ENCODE peak calls at places on chromosomes 13 and 19, in eight cellular contexts. One of them, this sample, is unnamed.
A peak's percentile ranks its signal among the peaks of the same experiment; 100 is the strongest.

GRCh38 chr13:72555601-72556000 is 171.8 kb downstream of the MZT1 start:
- DNase-seq in CD8-positive, alpha-beta memory T cell: no peak
- DNase-seq in uterus: no peak
- DNase-seq in CD4-positive, CD25-positive, alpha-beta regulatory T cell: no peak
- DNase-seq in tibial artery: no peak
- DNase-seq in tibial nerve: no peak
- DNase-seq in ovary: no peak
- DNase-seq in SJSA1: no peak
- DNase-seq in this sample: no peak

GRCh38 chr13:40386586-40386985 is 279.9 kb downstream of the FOXO1 start:
- DNase-seq in tibial nerve: no peak
- DNase-seq in uterus: no peak
- DNase-seq in ovary: no peak
- DNase-seq in SJSA1: no peak
- DNase-seq in CD4-positive, CD25-positive, alpha-beta regulatory T cell: no peak
- DNase-seq in CD8-positive, alpha-beta memory T cell: no peak
- DNase-seq in tibial artery: no peak
- DNase-seq in this sample: no peak

GRCh38 chr19:32902448-32902847 is 32.9 kb upstream of the SLC7A9 start:
- DNase-seq in ovary: no peak
- DNase-seq in uterus: no peak
- DNase-seq in CD4-positive, CD25-positive, alpha-beta regulatory T cell: no peak
- DNase-seq in tibial nerve: no peak
- DNase-seq in CD8-positive, alpha-beta memory T cell: no peak
- DNase-seq in tibial artery: no peak
- DNase-seq in SJSA1: no peak
- DNase-seq in this sample: no peak

GRCh38 chr19:50384685-50385535 is 763 bp downstream of the POLD1 start:
- DNase-seq in CD4-positive, CD25-positive, alpha-beta regulatory T cell: no peak
- DNase-seq in SJSA1: peak; percentile 35
- DNase-seq in CD8-positive, alpha-beta memory T cell: no peak
- DNase-seq in tibial nerve: no peak
- DNase-seq in uterus: no peak
- DNase-seq in tibial artery: no peak
- DNase-seq in ovary: no peak
- DNase-seq in this sample: no peak

GRCh38 chr19:47742636-47743035 is 2.7 kb upstream of the NOP53 start:
- DNase-seq in CD4-positive, CD25-positive, alpha-beta regulatory T cell: no peak
- DNase-seq in SJSA1: no peak
- DNase-seq in tibial artery: no peak
- DNase-seq in uterus: no peak
- DNase-seq in CD8-positive, alpha-beta memory T cell: no peak
- DNase-seq in tibial nerve: no peak
- DNase-seq in ovary: no peak
- DNase-seq in this sample: no peak

GRCh38 chr13:25732146-25732865 is 319.5 kb downstream of the SHISA2 start:
- DNase-seq in tibial nerve: no peak
- DNase-seq in uterus: no peak
- DNase-seq in CD8-positive, alpha-beta memory T cell: no peak
- DNase-seq in ovary: no peak
- DNase-seq in SJSA1: no peak
- DNase-seq in tibial artery: no peak
- DNase-seq in CD4-positive, CD25-positive, alpha-beta regulatory T cell: no peak
- DNase-seq in this sample: no peak

GRCh38 chr19:37329686-37330085 is 41.2 kb upstream of the ZNF527 start:
- DNase-seq in ovary: no peak
- DNase-seq in tibial nerve: no peak
- DNase-seq in SJSA1: no peak
- DNase-seq in CD4-positive, CD25-positive, alpha-beta regulatory T cell: no peak
- DNase-seq in CD8-positive, alpha-beta memory T cell: no peak
- DNase-seq in tibial artery: no peak
- DNase-seq in uterus: no peak
- DNase-seq in this sample: no peak

GRCh38 chr19:29328586-29328985 is 115.6 kb upstream of the UQCRFS1 start:
- DNase-seq in ovary: no peak
- DNase-seq in uterus: no peak
- DNase-seq in CD4-positive, CD25-positive, alpha-beta regulatory T cell: no peak
- DNase-seq in tibial artery: no peak
- DNase-seq in CD8-positive, alpha-beta memory T cell: no peak
- DNase-seq in tibial nerve: no peak
- DNase-seq in SJSA1: no peak
- DNase-seq in this sample: no peak

GRCh38 chr19:30653646-30654386 is 281.6 kb downstream of the ZNF536 start:
- DNase-seq in CD4-positive, CD25-positive, alpha-beta regulatory T cell: no peak
- DNase-seq in tibial nerve: no peak
- DNase-seq in uterus: no peak
- DNase-seq in SJSA1: no peak
- DNase-seq in ovary: no peak
- DNase-seq in CD8-positive, alpha-beta memory T cell: no peak
- DNase-seq in tibial artery: no peak
- DNase-seq in this sample: no peak

GRCh38 chr19:55092423-55093318 is 17.0 kb downstream of the EPS8L1 start:
- DNase-seq in CD8-positive, alpha-beta memory T cell: no peak
- DNase-seq in SJSA1: no peak
- DNase-seq in CD4-positive, CD25-positive, alpha-beta regulatory T cell: no peak
- DNase-seq in uterus: no peak
- DNase-seq in ovary: no peak
- DNase-seq in tibial nerve: no peak
- DNase-seq in tibial artery: no peak
- DNase-seq in this sample: no peak

GRCh38 chr13:49113526-49114286 is 106.4 kb upstream of the MLNR start:
- DNase-seq in ovary: no peak
- DNase-seq in CD8-positive, alpha-beta memory T cell: no peak
- DNase-seq in uterus: no peak
- DNase-seq in tibial nerve: no peak
- DNase-seq in tibial artery: no peak
- DNase-seq in SJSA1: peak; percentile 53
- DNase-seq in CD4-positive, CD25-positive, alpha-beta regulatory T cell: peak; percentile 11
- DNase-seq in this sample: no peak

GRCh38 chr13:26956532-26957142 is 196.1 kb upstream of the GPR12 start:
- DNase-seq in SJSA1: no peak
- DNase-seq in uterus: no peak
- DNase-seq in CD8-positive, alpha-beta memory T cell: no peak
- DNase-seq in CD4-positive, CD25-positive, alpha-beta regulatory T cell: no peak
- DNase-seq in tibial artery: no peak
- DNase-seq in ovary: no peak
- DNase-seq in tibial nerve: no peak
- DNase-seq in this sample: peak; percentile 22

GRCh38 chr13:44048326-44048725 is 168.6 kb downstream of the LACC1 start:
- DNase-seq in tibial artery: no peak
- DNase-seq in CD4-positive, CD25-positive, alpha-beta regulatory T cell: no peak
- DNase-seq in SJSA1: no peak
- DNase-seq in ovary: no peak
- DNase-seq in tibial nerve: no peak
- DNase-seq in CD8-positive, alpha-beta memory T cell: no peak
- DNase-seq in uterus: no peak
- DNase-seq in this sample: no peak

GRCh38 chr13:52158629-52159158 is 703 bp downstream of the NEK3 start:
- DNase-seq in tibial artery: peak; percentile 45
- DNase-seq in CD4-positive, CD25-positive, alpha-beta regulatory T cell: peak; percentile 40
- DNase-seq in tibial nerve: no peak
- DNase-seq in uterus: peak; percentile 33
- DNase-seq in ovary: peak; percentile 36
- DNase-seq in CD8-positive, alpha-beta memory T cell: no peak
- DNase-seq in SJSA1: no peak
- DNase-seq in this sample: peak; percentile 17

GRCh38 chr19:491146-491741 is 5.0 kb upstream of the MADCAM1 start:
- DNase-seq in SJSA1: no peak
- DNase-seq in ovary: no peak
- DNase-seq in CD4-positive, CD25-positive, alpha-beta regulatory T cell: no peak
- DNase-seq in tibial nerve: no peak
- DNase-seq in uterus: no peak
- DNase-seq in tibial artery: no peak
- DNase-seq in CD8-positive, alpha-beta memory T cell: peak; percentile 17
- DNase-seq in this sample: peak; percentile 23

GRCh38 chr13:50403311-50403710 is 388.1 kb downstream of the KCNRG start:
- DNase-seq in tibial nerve: no peak
- DNase-seq in uterus: no peak
- DNase-seq in CD8-positive, alpha-beta memory T cell: no peak
- DNase-seq in tibial artery: no peak
- DNase-seq in ovary: no peak
- DNase-seq in CD4-positive, CD25-positive, alpha-beta regulatory T cell: no peak
- DNase-seq in SJSA1: no peak
- DNase-seq in this sample: no peak

GRCh38 chr13:93151277-93151676 is 75.3 kb upstream of the GPC6 start:
- DNase-seq in CD4-positive, CD25-positive, alpha-beta regulatory T cell: no peak
- DNase-seq in tibial nerve: no peak
- DNase-seq in tibial artery: no peak
- DNase-seq in uterus: no peak
- DNase-seq in CD8-positive, alpha-beta memory T cell: no peak
- DNase-seq in SJSA1: no peak
- DNase-seq in ovary: no peak
- DNase-seq in this sample: no peak

GRCh38 chr13:63463782-63464610 is 2048.3 kb upstream of the PCDH20 start:
- DNase-seq in uterus: no peak
- DNase-seq in CD4-positive, CD25-positive, alpha-beta regulatory T cell: no peak
- DNase-seq in ovary: no peak
- DNase-seq in tibial nerve: no peak
- DNase-seq in SJSA1: no peak
- DNase-seq in tibial artery: no peak
- DNase-seq in CD8-positive, alpha-beta memory T cell: no peak
- DNase-seq in this sample: no peak

DNA sequence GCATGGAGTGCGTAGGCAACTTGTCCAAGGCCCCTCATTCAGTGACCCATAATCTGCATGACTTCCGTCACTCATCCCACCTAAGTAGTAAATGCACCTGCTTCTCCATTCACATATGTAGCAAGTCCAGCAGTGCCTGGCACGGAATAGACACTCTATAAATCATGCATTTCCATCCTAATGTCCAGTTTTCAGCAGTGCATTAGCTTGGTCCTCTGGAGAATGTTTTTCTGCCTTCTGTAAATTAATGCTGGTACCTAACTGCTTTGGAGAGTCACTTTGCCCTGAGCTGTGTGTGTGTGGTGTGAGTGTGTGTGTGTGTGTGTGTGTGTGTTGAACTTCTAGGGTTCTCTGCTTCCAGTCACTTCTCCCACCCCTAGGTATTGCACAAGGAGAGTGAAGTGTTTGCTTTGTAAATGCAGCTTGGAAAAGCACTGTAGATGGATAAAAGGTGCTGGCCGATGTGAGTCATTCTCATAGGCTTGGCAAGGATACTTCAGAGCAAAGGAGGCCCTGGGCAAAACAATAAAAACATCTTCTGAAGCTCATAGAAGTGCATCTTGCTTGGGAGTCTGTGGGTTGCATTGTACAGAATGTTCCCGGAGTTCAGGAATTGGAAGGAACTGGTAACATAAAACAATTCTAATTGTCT is 181.8 kb downstream of the KATNAL1 start:
- DNase-seq in ovary: peak; percentile 70
- DNase-seq in SJSA1: peak; percentile 18
- DNase-seq in CD8-positive, alpha-beta memory T cell: no peak
- DNase-seq in CD4-positive, CD25-positive, alpha-beta regulatory T cell: no peak
- DNase-seq in tibial nerve: no peak
- DNase-seq in uterus: peak; percentile 92
- DNase-seq in tibial artery: no peak
- DNase-seq in this sample: peak; percentile 22
- H3K27ac ChIP-seq in ovary: no peak overlapping the region
- H3K27ac ChIP-seq in SJSA1: no peak overlapping the region
- H3K27ac ChIP-seq in CD8-positive, alpha-beta memory T cell: no peak overlapping the region
- H3K27ac ChIP-seq in CD4-positive, CD25-positive, alpha-beta regulatory T cell: no peak overlapping the region
- H3K27ac ChIP-seq in tibial nerve: peak overlapping the region; percentile 73
- H3K27ac ChIP-seq in uterus: peak overlapping the region; percentile 89
- H3K27ac ChIP-seq in tibial artery: no peak overlapping the region
- H3K27ac ChIP-seq in this sample: no peak overlapping the region

DNA sequence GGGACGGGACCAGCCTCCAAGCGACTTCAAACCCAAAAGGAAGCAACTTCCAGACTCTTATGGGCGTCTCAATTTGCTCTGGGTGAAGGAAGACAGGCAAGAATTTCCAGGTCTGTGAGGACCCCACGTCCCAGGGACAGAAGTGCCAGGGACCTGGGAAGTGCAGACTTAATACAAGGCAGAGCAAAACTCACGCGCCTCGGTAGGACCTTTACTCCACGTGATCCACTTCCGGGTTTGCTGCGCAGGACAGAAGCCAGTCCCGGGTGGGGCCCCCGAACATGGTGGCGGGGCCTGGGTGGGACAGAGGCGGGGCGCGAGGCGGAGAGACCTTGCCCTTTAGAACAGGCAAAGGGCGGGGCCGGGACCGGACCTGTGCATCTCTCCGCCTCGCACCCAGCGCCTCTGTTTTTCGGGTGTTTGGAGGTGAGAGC is 9.3 kb downstream of the ZNF611 start:
- DNase-seq in tibial artery: no peak
- DNase-seq in SJSA1: no peak
- DNase-seq in CD8-positive, alpha-beta memory T cell: no peak
- DNase-seq in tibial nerve: no peak
- DNase-seq in CD4-positive, CD25-positive, alpha-beta regulatory T cell: no peak
- DNase-seq in ovary: no peak
- DNase-seq in uterus: no peak
- DNase-seq in this sample: no peak
- H3K36me3 ChIP-seq in tibial artery: peaks cover 56% of the 10 kb centered on the region
- H3K36me3 ChIP-seq in SJSA1: peaks cover 9% of the 10 kb centered on the region
- H3K36me3 ChIP-seq in CD8-positive, alpha-beta memory T cell: peaks cover 25% of the 10 kb centered on the region
- H3K36me3 ChIP-seq in tibial nerve: peaks cover 7% of the 10 kb centered on the region
- H3K36me3 ChIP-seq in CD4-positive, CD25-positive, alpha-beta regulatory T cell: peaks cover 46% of the 10 kb centered on the region
- H3K36me3 ChIP-seq in ovary: no peaks in the 10 kb centered on the region
- H3K36me3 ChIP-seq in uterus: no peaks in the 10 kb centered on the region
- H3K36me3 ChIP-seq in this sample: peaks cover 10% of the 10 kb centered on the region

GRCh38 chr13:24172071-24172470 is 11.6 kb downstream of the SPATA13 start:
- DNase-seq in uterus: no peak
- DNase-seq in CD4-positive, CD25-positive, alpha-beta regulatory T cell: no peak
- DNase-seq in CD8-positive, alpha-beta memory T cell: no peak
- DNase-seq in tibial artery: no peak
- DNase-seq in ovary: no peak
- DNase-seq in tibial nerve: no peak
- DNase-seq in SJSA1: no peak
- DNase-seq in this sample: no peak

GRCh38 chr13:24168392-24168750 is 7.9 kb downstream of the SPATA13 start:
- DNase-seq in uterus: no peak
- DNase-seq in tibial artery: no peak
- DNase-seq in CD8-positive, alpha-beta memory T cell: no peak
- DNase-seq in tibial nerve: no peak
- DNase-seq in ovary: no peak
- DNase-seq in SJSA1: no peak
- DNase-seq in CD4-positive, CD25-positive, alpha-beta regulatory T cell: no peak
- DNase-seq in this sample: no peak

GRCh38 chr13:24165746-24166145 is 5.2 kb downstream of the SPATA13 start:
- DNase-seq in tibial artery: no peak
- DNase-seq in uterus: no peak
- DNase-seq in ovary: no peak
- DNase-seq in tibial nerve: no peak
- DNase-seq in CD8-positive, alpha-beta memory T cell: no peak
- DNase-seq in SJSA1: no peak
- DNase-seq in CD4-positive, CD25-positive, alpha-beta regulatory T cell: no peak
- DNase-seq in this sample: no peak

GRCh38 chr13:24168980-24169379 is 8.5 kb downstream of the SPATA13 start:
- DNase-seq in CD8-positive, alpha-beta memory T cell: no peak
- DNase-seq in tibial nerve: no peak
- DNase-seq in SJSA1: no peak
- DNase-seq in ovary: no peak
- DNase-seq in tibial artery: no peak
- DNase-seq in uterus: no peak
- DNase-seq in CD4-positive, CD25-positive, alpha-beta regulatory T cell: no peak
- DNase-seq in this sample: peak; percentile 74

GRCh38 chr13:24167666-24168391 is 7.3 kb downstream of the SPATA13 start:
- DNase-seq in tibial artery: no peak
- DNase-seq in CD8-positive, alpha-beta memory T cell: no peak
- DNase-seq in tibial nerve: no peak
- DNase-seq in ovary: no peak
- DNase-seq in uterus: no peak
- DNase-seq in CD4-positive, CD25-positive, alpha-beta regulatory T cell: no peak
- DNase-seq in SJSA1: no peak
- DNase-seq in this sample: no peak
- H3K27ac ChIP-seq in tibial artery: no peak overlapping the region
- H3K27ac ChIP-seq in CD8-positive, alpha-beta memory T cell: no peak overlapping the region
- H3K27ac ChIP-seq in tibial nerve: peak overlapping the region; percentile 88
- H3K27ac ChIP-seq in ovary: peak overlapping the region; percentile 69
- H3K27ac ChIP-seq in uterus: peak overlapping the region; percentile 44
- H3K27ac ChIP-seq in CD4-positive, CD25-positive, alpha-beta regulatory T cell: no peak overlapping the region
- H3K27ac ChIP-seq in SJSA1: peak overlapping the region; percentile 22
- H3K27ac ChIP-seq in this sample: peak overlapping the region; percentile 87

GRCh38 chr13:111284579-111284978 is 35.9 kb upstream of the TEX29 start:
- DNase-seq in uterus: no peak
- DNase-seq in SJSA1: no peak
- DNase-seq in ovary: no peak
- DNase-seq in CD8-positive, alpha-beta memory T cell: no peak
- DNase-seq in tibial nerve: no peak
- DNase-seq in CD4-positive, CD25-positive, alpha-beta regulatory T cell: no peak
- DNase-seq in tibial artery: no peak
- DNase-seq in this sample: no peak
- H3K36me3 ChIP-seq in uterus: no peaks in the 10 kb centered on the region
- H3K36me3 ChIP-seq in SJSA1: peaks cover 86% of the 10 kb centered on the region
- H3K36me3 ChIP-seq in ovary: no peaks in the 10 kb centered on the region
- H3K36me3 ChIP-seq in CD8-positive, alpha-beta memory T cell: peaks cover 32% of the 10 kb centered on the region
- H3K36me3 ChIP-seq in tibial nerve: peaks cover 27% of the 10 kb centered on the region
- H3K36me3 ChIP-seq in CD4-positive, CD25-positive, alpha-beta regulatory T cell: peaks cover 92% of the 10 kb centered on the region
- H3K36me3 ChIP-seq in tibial artery: peaks cover 71% of the 10 kb centered on the region
- H3K36me3 ChIP-seq in this sample: peaks cover 83% of the 10 kb centered on the region